ENCODE peak calls at places on chromosomes 16 and 17, in four cellular contexts. One of them, this sample, is unnamed.

GRCh38 chr16:46920402-46921068 is 36.4 kb downstream of the GPT2 start:
- DNase-seq in lower lobe of right lung: peak; percentile 62
- DNase-seq in neural progenitor cell: no peak
- DNase-seq in sigmoid colon: no peak
- DNase-seq in this sample: no peak

GRCh38 chr16:70706948-70707465 is 21.2 kb upstream of the MTSS2 start:
- DNase-seq in lower lobe of right lung: no peak
- DNase-seq in sigmoid colon: peak; percentile 90
- DNase-seq in neural progenitor cell: no peak
- DNase-seq in this sample: peak; percentile 94

GRCh38 chr16:71863995-71864394 is 18.2 kb downstream of the ATXN1L start:
- DNase-seq in sigmoid colon: no peak
- DNase-seq in lower lobe of right lung: no peak
- DNase-seq in neural progenitor cell: no peak
- DNase-seq in this sample: no peak

GRCh38 chr16:11742041-11742535 is 569 bp downstream of the TXNDC11 start:
- DNase-seq in neural progenitor cell: no peak
- DNase-seq in lower lobe of right lung: peak; percentile 76
- DNase-seq in sigmoid colon: peak; percentile 79
- DNase-seq in this sample: no peak

GRCh38 chr17:72255481-72255880 is 134.7 kb downstream of the SOX9 start:
- DNase-seq in neural progenitor cell: no peak
- DNase-seq in sigmoid colon: no peak
- DNase-seq in lower lobe of right lung: no peak
- DNase-seq in this sample: no peak

GRCh38 chr17:81453712-81454111 is 58.5 kb downstream of the BAHCC1 start:
- DNase-seq in lower lobe of right lung: no peak
- DNase-seq in sigmoid colon: no peak
- DNase-seq in neural progenitor cell: no peak
- DNase-seq in this sample: no peak

GRCh38 chr17:30323895-30324319 is 9.9 kb downstream of the TMIGD1 start:
- DNase-seq in sigmoid colon: no peak
- DNase-seq in lower lobe of right lung: no peak
- DNase-seq in neural progenitor cell: no peak
- DNase-seq in this sample: no peak

GRCh38 chr17:71938340-71939010 is 182.3 kb upstream of the SOX9 start:
- DNase-seq in lower lobe of right lung: peak; percentile 48
- DNase-seq in neural progenitor cell: no peak
- DNase-seq in sigmoid colon: no peak
- DNase-seq in this sample: no peak

GRCh38 chr17:72122336-72122667 is 1.5 kb downstream of the SOX9 start:
- DNase-seq in neural progenitor cell: no peak
- DNase-seq in sigmoid colon: no peak
- DNase-seq in lower lobe of right lung: no peak
- DNase-seq in this sample: no peak

GRCh38 chr17:8069587-8069860 is 18.0 kb downstream of the ALOX12B start:
- DNase-seq in neural progenitor cell: no peak
- DNase-seq in lower lobe of right lung: peak; percentile 37
- DNase-seq in sigmoid colon: no peak
- DNase-seq in this sample: no peak

GRCh38 chr16:11328172-11329079 is 16.8 kb upstream of the RMI2 start:
- DNase-seq in sigmoid colon: peak; percentile 93
- DNase-seq in lower lobe of right lung: peak; percentile 64
- DNase-seq in neural progenitor cell: peak; percentile 81
- DNase-seq in this sample: peak; percentile 88

GRCh38 chr17:54887787-54888186 is 12.9 kb upstream of the TOM1L1 start:
- DNase-seq in lower lobe of right lung: no peak
- DNase-seq in sigmoid colon: no peak
- DNase-seq in neural progenitor cell: no peak
- DNase-seq in this sample: no peak

GRCh38 chr17:75806822-75807500 is 22.4 kb downstream of the UNK start:
- DNase-seq in sigmoid colon: no peak
- DNase-seq in neural progenitor cell: no peak
- DNase-seq in lower lobe of right lung: peak; percentile 10
- DNase-seq in this sample: no peak

GRCh38 chr16:64403352-64403751 is 718.5 kb downstream of the CDH11 start:
- DNase-seq in lower lobe of right lung: no peak
- DNase-seq in sigmoid colon: no peak
- DNase-seq in neural progenitor cell: no peak
- DNase-seq in this sample: no peak

GRCh38 chr16:2359919-2360318 is 19.4 kb upstream of the ABCA3 start:
- DNase-seq in neural progenitor cell: no peak
- DNase-seq in lower lobe of right lung: no peak
- DNase-seq in sigmoid colon: no peak
- DNase-seq in this sample: no peak

GRCh38 chr16:2486645-2487516 is 12.0 kb downstream of the TBC1D24 start:
- DNase-seq in neural progenitor cell: peak; percentile 52
- DNase-seq in sigmoid colon: no peak
- DNase-seq in lower lobe of right lung: peak; percentile 85
- DNase-seq in this sample: no peak

GRCh38 chr17:6437466-6437865 is 2.5 kb upstream of the AIPL1 start:
- DNase-seq in neural progenitor cell: no peak
- DNase-seq in sigmoid colon: no peak
- DNase-seq in lower lobe of right lung: no peak
- DNase-seq in this sample: no peak

GRCh38 chr16:28279006-28279405 is 13.3 kb upstream of the SBK1 start:
- DNase-seq in neural progenitor cell: no peak
- DNase-seq in sigmoid colon: no peak
- DNase-seq in lower lobe of right lung: no peak
- DNase-seq in this sample: no peak

GRCh38 chr17:81708739-81709185 is 3.3 kb upstream of the SLC25A10 start:
- DNase-seq in neural progenitor cell: no peak
- DNase-seq in lower lobe of right lung: no peak
- DNase-seq in sigmoid colon: no peak
- DNase-seq in this sample: no peak

GRCh38 chr16:35798885-35799426 is 2339.5 kb downstream of the TP53TG3F start:
- DNase-seq in sigmoid colon: no peak
- DNase-seq in neural progenitor cell: no peak
- DNase-seq in lower lobe of right lung: no peak
- DNase-seq in this sample: no peak

GRCh38 chr17:16304832-16305231 is 48.4 kb downstream of the CENPV start:
- DNase-seq in sigmoid colon: no peak
- DNase-seq in lower lobe of right lung: no peak
- DNase-seq in neural progenitor cell: peak; percentile 52
- DNase-seq in this sample: no peak

GRCh38 chr16:89711601-89712475 is 8.9 kb downstream of the VPS9D1 start:
- DNase-seq in sigmoid colon: no peak
- DNase-seq in neural progenitor cell: peak; percentile 65
- DNase-seq in lower lobe of right lung: peak; percentile 65
- DNase-seq in this sample: no peak

GRCh38 chr16:51181495-51181795 is 30.4 kb upstream of the SALL1 start:
- DNase-seq in neural progenitor cell: peak; percentile 32
- DNase-seq in sigmoid colon: no peak
- DNase-seq in lower lobe of right lung: no peak
- DNase-seq in this sample: peak; percentile 83

GRCh38 chr17:72730091-72730490 is 362.4 kb downstream of the SLC39A11 start:
- DNase-seq in lower lobe of right lung: no peak
- DNase-seq in sigmoid colon: no peak
- DNase-seq in neural progenitor cell: no peak
- DNase-seq in this sample: no peak

GRCh38 chr16:66197668-66198278 is 168.7 kb upstream of the CDH5 start:
- DNase-seq in lower lobe of right lung: no peak
- DNase-seq in sigmoid colon: no peak
- DNase-seq in neural progenitor cell: no peak
- DNase-seq in this sample: no peak
- H3K27ac ChIP-seq in lower lobe of right lung: no peak overlapping the region
- H3K27ac ChIP-seq in sigmoid colon: no peak overlapping the region
- H3K27ac ChIP-seq in neural progenitor cell: no peak overlapping the region
- H3K27ac ChIP-seq in this sample: no peak overlapping the region

DNA sequence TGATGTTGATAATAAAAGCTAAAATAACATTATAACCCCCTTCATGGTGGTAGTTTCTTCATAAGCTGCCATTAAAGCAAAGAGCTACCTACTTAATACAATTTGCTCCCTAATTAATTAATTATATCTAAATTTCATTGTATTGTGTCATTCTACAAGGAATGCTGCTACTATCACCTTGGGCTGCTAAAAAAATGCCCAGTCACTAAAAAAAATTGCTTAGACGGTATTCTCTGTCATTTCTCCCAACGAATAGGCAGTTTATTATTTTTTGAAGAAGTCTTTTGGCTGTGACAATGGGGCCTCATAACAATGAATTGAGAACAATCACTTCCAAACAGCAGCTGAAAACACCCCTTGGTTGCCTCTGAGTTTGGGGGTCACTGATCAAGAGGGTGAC is 59.5 kb downstream of the XYLT1 start:
- DNase-seq in lower lobe of right lung: no peak
- DNase-seq in sigmoid colon: no peak
- DNase-seq in neural progenitor cell: no peak
- DNase-seq in this sample: no peak
- H3K4me1 ChIP-seq in lower lobe of right lung: peaks cover 5% of the 10 kb centered on the region
- H3K4me1 ChIP-seq in sigmoid colon: peaks cover 25% of the 10 kb centered on the region
- H3K4me1 ChIP-seq in neural progenitor cell: peaks cover 20% of the 10 kb centered on the region
- H3K4me1 ChIP-seq in this sample: peaks cover 32% of the 10 kb centered on the region

DNA sequence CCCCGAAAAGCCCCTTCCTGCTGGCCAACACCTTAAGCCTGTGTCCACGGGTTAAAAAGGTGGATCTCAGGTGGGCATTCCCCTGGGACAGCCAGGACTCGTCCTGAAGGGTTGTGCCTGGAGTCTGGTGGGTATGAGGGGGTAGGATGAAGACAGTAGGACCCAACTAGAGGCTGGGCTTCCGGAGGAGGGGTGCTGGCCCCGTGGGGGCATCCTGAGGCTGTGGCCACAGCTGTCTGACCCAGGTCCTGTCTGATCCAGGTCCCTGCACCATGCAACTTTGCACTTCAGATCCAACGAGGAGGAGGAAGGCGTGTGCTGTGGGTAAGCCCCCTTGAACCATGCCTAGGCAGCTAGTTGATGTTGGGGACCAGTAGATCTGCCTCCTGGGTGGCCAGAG is 37.6 kb upstream of the CPNE2 start:
- DNase-seq in lower lobe of right lung: no peak
- DNase-seq in neural progenitor cell: no peak
- DNase-seq in sigmoid colon: no peak
- DNase-seq in this sample: no peak
- H3K36me3 ChIP-seq in lower lobe of right lung: peaks cover 67% of the 10 kb centered on the region
- H3K36me3 ChIP-seq in neural progenitor cell: no peaks in the 10 kb centered on the region
- H3K36me3 ChIP-seq in sigmoid colon: no peaks in the 10 kb centered on the region
- H3K36me3 ChIP-seq in this sample: peaks cover 67% of the 10 kb centered on the region

DNA sequence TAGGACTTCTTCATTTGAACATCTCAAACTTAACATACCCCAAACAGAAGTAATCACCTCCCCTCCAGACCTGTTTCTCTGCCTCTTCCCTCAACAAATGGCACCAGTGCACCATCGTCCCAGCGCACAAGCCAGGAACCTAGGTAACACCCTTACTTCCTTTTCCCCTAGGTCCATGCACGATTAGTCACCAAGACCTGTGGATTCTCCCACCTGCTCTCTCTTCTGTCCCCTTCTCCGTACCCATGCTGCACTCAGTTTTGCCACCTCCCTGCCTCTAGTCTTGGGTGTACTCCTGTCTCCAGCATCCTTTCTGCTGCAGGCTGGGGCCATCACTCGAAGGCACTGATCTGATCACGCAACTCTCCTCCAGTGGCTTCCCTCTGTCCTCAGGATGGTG is 3.2 kb downstream of the EMC8 start:
- DNase-seq in sigmoid colon: no peak
- DNase-seq in lower lobe of right lung: no peak
- DNase-seq in neural progenitor cell: no peak
- DNase-seq in this sample: no peak
- H3K27ac ChIP-seq in sigmoid colon: no peak overlapping the region
- H3K27ac ChIP-seq in lower lobe of right lung: no peak overlapping the region
- H3K27ac ChIP-seq in neural progenitor cell: no peak overlapping the region
- H3K27ac ChIP-seq in this sample: no peak overlapping the region